ENCODE peak calls at places on chromosome 9, in seven cellular contexts. D is AG08396; Z is stimulated activated naive CD4-positive, alpha-beta T cell; S is GM04504; O is pulmonary artery endothelial cell; G is stimulated activated CD4-positive, alpha-beta T cell treated with anti-CD3 and anti-CD28 coated beads, Interleukin-12 subunit alpha, Interleukin-12 subunit beta, amount 100 ng/mL, for 4 hours; M is DND-41. T is an unnamed sample.

GRCh38 chr9:123669355-123669754 is 260.6 kb downstream of the DENND1A start:
- DNase-seq in G (no peak), Z (no peak), M (no peak), S (no peak), D (no peak), O (no peak), T (peak)

GRCh38 chr9:127569819-127570401 is 42.2 kb upstream of the STXBP1 start:
- DNase-seq in G (no peak), Z (peak), M (no peak), O (no peak), S (no peak), D (no peak), T (peak)

GRCh38 chr9:137784641-137785513 is 92.7 kb upstream of the CACNA1B start:
- DNase-seq in S (no peak), D (no peak), Z (no peak), M (no peak), G (no peak), O (no peak), T (no peak)

GRCh38 chr9:120386390-120387131 is 193.4 kb downstream of the CDK5RAP2 start:
- DNase-seq in D (no peak), O (peak), M (no peak), Z (no peak), G (no peak), S (no peak), T (peak)

GRCh38 chr9:36928670-36929349 is 105.3 kb downstream of the PAX5 start:
- DNase-seq in O (peak), M (no peak), S (peak), Z (no peak), G (no peak), D (peak), T (peak)

GRCh38 chr9:120937596-120937995 is 11.0 kb upstream of the TRAF1 start:
- DNase-seq in O (no peak), G (no peak), D (no peak), M (no peak), S (no peak), Z (no peak), T (peak)

GRCh38 chr9:520315-520714 is 305.6 kb downstream of the DOCK8 start:
- DNase-seq in Z (no peak), G (no peak), D (no peak), S (no peak), M (no peak), O (no peak), T (no peak)

GRCh38 chr9:23258569-23258968 is 567.5 kb downstream of the ELAVL2 start:
- DNase-seq in O (no peak), S (no peak), G (no peak), D (no peak), Z (no peak), M (no peak), T (no peak)

GRCh38 chr9:124411514-124412227 is 3.6 kb downstream of the PSMB7 start:
- DNase-seq in O (peak), G (no peak), Z (no peak), D (peak), M (no peak), S (no peak), T (no peak)

GRCh38 chr9:124212381-124213050 is 45.2 kb upstream of the NEK6 start:
- DNase-seq in O (no peak), D (peak), Z (no peak), S (no peak), G (no peak), M (no peak), T (peak)

GRCh38 chr9:91532325-91532724 is 108.7 kb upstream of the NFIL3 start:
- DNase-seq in G (no peak), D (no peak), Z (no peak), M (no peak), O (no peak), S (no peak), T (no peak)